ENCODE peak calls at places on chromosomes 7 and 10, in seven cellular contexts. H is heart right ventricle, U is upper lobe of right lung, Z is HCT116, F is heart left ventricle, E is Right ventricle myocardium superior, C is SK-N-SH treated with all-trans-retinoic acid at 6 μM for 48 hours. X is an unnamed sample.
A peak's percentile ranks its signal among the peaks of the same experiment; 100 is the strongest.

GRCh38 chr7:21507627-21508343 is 35.1 kb upstream of the DNAH11 start:
- ATAC-seq in H (no peak), U (peak; percentile 85), Z (peak; percentile 82), F (peak; percentile 70), E (peak; percentile 66), C (peak; percentile 96), X (peak; percentile 42)

GRCh38 chr7:157806711-157807110 is 469.9 kb downstream of the DNAJB6 start:
- ATAC-seq in H (no peak), U (no peak), Z (no peak), F (no peak), E (no peak), C (no peak), X (no peak)

GRCh38 chr7:111556977-111557376 is 5.3 kb downstream of the IMMP2L start:
- ATAC-seq in H (no peak), U (no peak), Z (no peak), F (no peak), E (no peak), C (no peak), X (no peak)

GRCh38 chr10:61705022-61705675 is 42.4 kb downstream of the CABCOCO1 start:
- ATAC-seq in H (no peak), U (no peak), Z (no peak), F (no peak), E (no peak), C (no peak), X (no peak)

GRCh38 chr7:48868916-48869315 is 55.4 kb upstream of the CDC14C start:
- ATAC-seq in H (no peak), U (no peak), Z (no peak), F (no peak), E (no peak), C (no peak), X (no peak)

GRCh38 chr7:94888542-94888941 is 18.9 kb upstream of the PPP1R9A start:
- ATAC-seq in H (peak; percentile 42), U (peak; percentile 73), Z (peak; percentile 83), F (peak; percentile 70), E (peak; percentile 52), C (no peak), X (peak; percentile 59)

GRCh38 chr7:70599446-70600190 is 532.3 kb upstream of the GALNT17 start:
- ATAC-seq in H (no peak), U (peak; percentile 25), Z (no peak), F (no peak), E (no peak), C (no peak), X (peak; percentile 90)

GRCh38 chr10:96421995-96422394 is 63.2 kb upstream of the OPALIN start:
- ATAC-seq in H (peak; percentile 39), U (no peak), Z (no peak), F (no peak), E (peak; percentile 58), C (no peak), X (no peak)

GRCh38 chr10:77984986-77985385 is 44.3 kb downstream of the POLR3A start:
- ATAC-seq in H (no peak), U (no peak), Z (no peak), F (no peak), E (no peak), C (no peak), X (peak; percentile 65)